ENCODE peak calls at places on chromosome 4, in four cellular contexts. One of them, this sample, is unnamed.
A peak's percentile ranks its signal among the peaks of the same experiment; 100 is the strongest.

GRCh38 chr4:1400191-1400805 is 5.9 kb downstream of the NKX1-1 start:
- DNase-seq in NCI-H1694: no peak
- DNase-seq in immature natural killer cell: no peak
- DNase-seq in NCI-H2029 treated with DMSO at 0.1 percent for 48 hours: no peak
- DNase-seq in this sample: no peak

GRCh38 chr4:164571593-164572385 is 182.1 kb upstream of the SMIM31 start:
- DNase-seq in NCI-H1694: no peak
- DNase-seq in NCI-H2029 treated with DMSO at 0.1 percent for 48 hours: no peak
- DNase-seq in immature natural killer cell: no peak
- DNase-seq in this sample: no peak

GRCh38 chr4:36026348-36026747 is 218.0 kb downstream of the ARAP2 start:
- DNase-seq in NCI-H1694: peak; percentile 56
- DNase-seq in immature natural killer cell: no peak
- DNase-seq in NCI-H2029 treated with DMSO at 0.1 percent for 48 hours: no peak
- DNase-seq in this sample: no peak

GRCh38 chr4:98932539-98932938 is 3.6 kb upstream of the EIF4E start:
- DNase-seq in NCI-H1694: no peak
- DNase-seq in immature natural killer cell: no peak
- DNase-seq in NCI-H2029 treated with DMSO at 0.1 percent for 48 hours: no peak
- DNase-seq in this sample: no peak

GRCh38 chr4:120916937-120917336 is 5.6 kb downstream of the PRDM5 start:
- DNase-seq in immature natural killer cell: no peak
- DNase-seq in NCI-H2029 treated with DMSO at 0.1 percent for 48 hours: no peak
- DNase-seq in NCI-H1694: no peak
- DNase-seq in this sample: no peak

GRCh38 chr4:153483432-153484418 is 17.6 kb downstream of the TMEM131L start:
- DNase-seq in NCI-H2029 treated with DMSO at 0.1 percent for 48 hours: no peak
- DNase-seq in NCI-H1694: no peak
- DNase-seq in immature natural killer cell: peak; percentile 22
- DNase-seq in this sample: no peak

GRCh38 chr4:142893012-142893411 is 46.9 kb upstream of the INPP4B start:
- DNase-seq in NCI-H2029 treated with DMSO at 0.1 percent for 48 hours: no peak
- DNase-seq in NCI-H1694: no peak
- DNase-seq in immature natural killer cell: no peak
- DNase-seq in this sample: no peak

GRCh38 chr4:123603165-123603564 is 206.6 kb downstream of the SPRY1 start:
- DNase-seq in NCI-H2029 treated with DMSO at 0.1 percent for 48 hours: no peak
- DNase-seq in immature natural killer cell: no peak
- DNase-seq in NCI-H1694: no peak
- DNase-seq in this sample: no peak

GRCh38 chr4:3130826-3131225 is 56.3 kb downstream of the HTT start:
- DNase-seq in immature natural killer cell: no peak
- DNase-seq in NCI-H1694: no peak
- DNase-seq in NCI-H2029 treated with DMSO at 0.1 percent for 48 hours: no peak
- DNase-seq in this sample: no peak

GRCh38 chr4:1309261-1310010 is 19.7 kb downstream of the MAEA start:
- DNase-seq in immature natural killer cell: peak; percentile 79
- DNase-seq in NCI-H1694: no peak
- DNase-seq in NCI-H2029 treated with DMSO at 0.1 percent for 48 hours: no peak
- DNase-seq in this sample: no peak

This sample was measured in NCI-H187.